ENCODE peak calls at places on chromosomes 7 and 10, in eight cellular contexts. I is progenitor cell of endocrine pancreas, J is A549, L is IMR-90, T is cardiac fibroblast, D is colonic mucosa, Q is tibial artery, Y is endothelial cell. C is an unnamed sample.

GRCh38 chr10:120511165-120511564 is 54.1 kb downstream of the PLPP4 start:
- DNase-seq in Y (no peak), I (no peak), D (no peak), J (no peak), Q (no peak), L (no peak), T (no peak), C (no peak)

GRCh38 chr7:106094780-106095179 is 17.3 kb downstream of the SYPL1 start:
- DNase-seq in L (no peak), D (no peak), T (no peak), I (no peak), Y (no peak), Q (no peak), J (no peak), C (no peak)

GRCh38 chr10:124708246-124708779 is 35.9 kb downstream of the FAM53B start:
- DNase-seq in L (no peak), Y (no peak), I (no peak), Q (no peak), J (no peak), T (no peak), D (no peak), C (no peak)

GRCh38 chr10:68208424-68209042 is 23.4 kb downstream of the ATOH7 start:
- DNase-seq in L (peak; percentile 79), Y (peak; percentile 77), Q (no peak), D (peak; percentile 66), J (peak; percentile 90), I (peak; percentile 21), T (peak; percentile 85), C (no peak)

GRCh38 chr10:79126351-79126750 is 57.6 kb downstream of the ZMIZ1 start:
- DNase-seq in T (no peak), D (no peak), J (no peak), Y (no peak), Q (no peak), L (no peak), I (no peak), C (no peak)

GRCh38 chr7:74064696-74065095 is 18.9 kb upstream of the LIMK1 start:
- DNase-seq in I (no peak), D (no peak), Y (no peak), Q (no peak), T (no peak), J (no peak), L (no peak), C (no peak)

GRCh38 chr10:12505683-12506082 is 156.3 kb downstream of the CAMK1D start:
- DNase-seq in L (no peak), T (no peak), Q (no peak), J (no peak), I (no peak), D (no peak), Y (no peak), C (no peak)

GRCh38 chr7:49229246-49229645 is 304.9 kb downstream of the CDC14C start:
- DNase-seq in T (no peak), D (no peak), Q (no peak), I (no peak), L (no peak), J (no peak), Y (no peak), C (no peak)

GRCh38 chr7:128939075-128939860 is 1.5 kb downstream of the IRF5 start:
- DNase-seq in J (no peak), I (no peak), Y (no peak), Q (no peak), L (no peak), T (no peak), D (no peak), C (no peak)

GRCh38 chr7:26398436-26399308 is 107.0 kb downstream of the SNX10 start:
- DNase-seq in Q (peak; percentile 70), Y (peak; percentile 47), D (peak; percentile 67), J (peak; percentile 37), T (peak; percentile 37), L (peak; percentile 18), I (peak; percentile 51), C (peak; percentile 32)

GRCh38 chr7:41987-42386 is 150.4 kb upstream of the FAM20C start:
- DNase-seq in Q (no peak), Y (no peak), I (no peak), D (peak; percentile 4), J (no peak), L (no peak), T (no peak), C (no peak)

GRCh38 chr10:62451606-62451965 is 77.4 kb downstream of the ZNF365 start:
- DNase-seq in I (no peak), Y (no peak), L (no peak), T (no peak), D (no peak), Q (no peak), J (no peak), C (no peak)

GRCh38 chr7:121394709-121395140 is 1.4 kb downstream of the FAM3C start:
- DNase-seq in T (peak; percentile 35), Y (no peak), I (no peak), L (no peak), J (no peak), Q (no peak), D (no peak), C (no peak)

GRCh38 chr10:130127612-130128607 is 8.3 kb upstream of the GLRX3 start:
- DNase-seq in T (peak; percentile 75), D (peak; percentile 49), Q (no peak), J (peak; percentile 74), Y (peak; percentile 65), L (peak; percentile 70), I (peak; percentile 27), C (no peak)

GRCh38 chr7:115724400-115725056 is 306.0 kb downstream of the TFEC start:
- DNase-seq in I (no peak), J (peak; percentile 7), Y (no peak), L (no peak), D (peak; percentile 50), Q (no peak), T (no peak), C (no peak)

GRCh38 chr10:43205681-43206390 is 61.0 kb downstream of the RASGEF1A start:
- DNase-seq in D (no peak), Y (peak; percentile 4), J (no peak), T (no peak), L (no peak), Q (peak; percentile 56), I (peak; percentile 6), C (peak; percentile 5)

GRCh38 chr7:140159487-140159886 is 17.3 kb downstream of the KDM7A start:
- DNase-seq in J (no peak), D (no peak), T (no peak), I (no peak), L (peak; percentile 38), Q (no peak), Y (no peak), C (no peak)

GRCh38 chr7:147584771-147585193 is 1005.8 kb upstream of the C7orf33 start:
- DNase-seq in D (no peak), Y (no peak), T (no peak), Q (no peak), L (no peak), J (no peak), I (no peak), C (no peak)

GRCh38 chr7:144854839-144855424 is 19.1 kb upstream of the TPK1 start:
- DNase-seq in Q (no peak), L (no peak), D (no peak), I (no peak), J (peak; percentile 52), T (peak; percentile 57), Y (peak; percentile 6), C (no peak)
- TF ChIP-seq CTCF in Q (peak; percentile 35), L (peak; percentile 31), D (peak; percentile 55), I (peak; percentile 62), J (peak; percentile 62), T (peak; percentile 45), Y (peak; percentile 37), C (no peak)

GRCh38 chr10:23656735-23657134 is 217.9 kb downstream of the OTUD1 start:
- DNase-seq in D (no peak), J (no peak), Y (peak; percentile 29), L (no peak), T (no peak), Q (no peak), I (no peak), C (no peak)
- TF ChIP-seq CTCF in D (no peak), J (no peak), Y (peak; percentile 74), L (no peak), T (peak; percentile 16), Q (no peak), I (peak; percentile 70), C (no peak)

DNA sequence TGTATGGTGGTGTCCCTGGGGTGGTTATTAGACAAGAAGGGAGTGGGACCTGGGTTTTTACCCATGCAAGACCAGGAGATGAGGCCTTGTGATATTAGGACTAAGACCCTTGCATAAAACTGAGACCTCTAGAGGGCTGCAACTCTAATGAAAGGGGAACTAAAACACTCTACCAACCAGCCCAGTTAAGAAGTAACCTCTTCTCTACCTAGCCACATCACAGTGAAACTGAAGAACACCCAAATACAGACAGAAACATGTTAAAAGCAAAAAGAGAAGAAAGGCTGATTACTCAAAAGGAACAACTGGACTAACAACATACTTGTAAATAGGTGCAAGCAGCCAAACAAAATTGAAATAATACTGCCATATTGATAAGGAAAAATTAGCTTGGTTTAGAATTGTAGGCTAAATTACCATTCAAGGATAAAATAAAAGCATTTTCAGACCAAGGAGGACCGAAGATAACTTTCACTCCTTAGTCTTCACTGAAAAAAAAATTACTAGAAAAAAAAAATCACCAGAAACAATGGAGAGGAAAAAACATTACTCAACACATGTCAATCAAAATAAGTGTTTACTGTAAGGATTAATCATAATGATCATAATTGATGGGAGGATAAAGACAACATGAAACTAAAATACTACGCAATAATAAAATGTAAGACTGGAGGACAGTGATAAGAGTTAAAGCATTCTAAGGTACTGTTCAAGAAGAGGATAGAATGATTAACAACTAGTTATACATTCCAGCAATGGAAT is 27.6 kb downstream of the ERLIN1 start:
- DNase-seq in Y (no peak), D (no peak), Q (no peak), I (no peak), J (no peak), T (no peak), L (no peak), C (no peak)
- TF ChIP-seq CTCF in Y (no peak), D (no peak), Q (no peak), I (no peak), J (no peak), T (no peak), L (no peak), C (no peak)

DNA sequence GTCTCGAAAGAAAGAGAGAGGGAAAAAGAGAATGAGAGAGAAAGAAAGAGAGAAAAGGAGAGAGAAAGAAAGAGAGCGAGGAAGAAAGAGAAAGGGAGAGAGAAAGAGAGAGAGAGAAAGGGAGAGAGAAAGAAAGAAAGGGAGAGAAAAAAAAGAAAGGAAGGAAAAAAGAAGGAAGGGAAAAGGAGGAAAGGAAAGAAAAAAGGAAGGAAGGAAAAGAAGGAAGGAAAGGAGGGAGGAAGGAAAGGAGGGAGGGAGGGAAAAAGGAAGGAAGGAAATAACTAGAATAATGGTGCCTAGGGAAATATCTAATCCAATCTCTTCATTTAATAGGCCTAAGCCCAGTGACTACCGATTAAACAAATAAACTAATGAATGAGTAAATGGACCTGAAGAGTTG is 85.4 kb upstream of the LYZL1 start:
- DNase-seq in I (no peak), L (no peak), J (no peak), T (no peak), Q (no peak), D (no peak), Y (no peak), C (no peak)
- TF ChIP-seq CTCF in I (no peak), L (no peak), J (no peak), T (no peak), Q (no peak), D (no peak), Y (no peak), C (no peak)

GRCh38 chr10:36725581-36726520 is 399.5 kb upstream of the ANKRD30A start:
- DNase-seq in Q (no peak), Y (peak; percentile 38), D (no peak), I (peak; percentile 17), T (peak; percentile 71), L (peak; percentile 88), J (peak; percentile 86), C (no peak)
- TF ChIP-seq CTCF in Q (no peak), Y (no peak), D (no peak), I (peak; percentile 59), T (peak; percentile 23), L (peak; percentile 54), J (peak; percentile 64), C (no peak)

C was measured in omental fat pad.